ENCODE peak calls at places on chromosomes 5 and 9, in six cellular contexts. One of them, this sample, is unnamed.
A peak's percentile ranks its signal among the peaks of the same experiment; 100 is the strongest.

GRCh38 chr5:120621339-120621738 is 157.2 kb downstream of the PRR16 start:
- DNase-seq in heart left ventricle: no peak
- DNase-seq in spleen: no peak
- DNase-seq in right lobe of liver: no peak
- DNase-seq in Peyer's patch: no peak
- DNase-seq in H54: no peak
- DNase-seq in this sample: no peak

GRCh38 chr9:109974143-109974917 is 194.3 kb downstream of the PALM2AKAP2 start:
- DNase-seq in H54: no peak
- DNase-seq in Peyer's patch: peak; percentile 81
- DNase-seq in heart left ventricle: peak; percentile 46
- DNase-seq in spleen: peak; percentile 80
- DNase-seq in right lobe of liver: peak; percentile 90
- DNase-seq in this sample: no peak

GRCh38 chr9:135926402-135927194 is 19.3 kb upstream of the CAMSAP1 start:
- DNase-seq in heart left ventricle: peak; percentile 29
- DNase-seq in spleen: peak; percentile 83
- DNase-seq in Peyer's patch: no peak
- DNase-seq in H54: peak; percentile 99
- DNase-seq in right lobe of liver: no peak
- DNase-seq in this sample: peak; percentile 90

GRCh38 chr5:6066026-6066425 is 312.3 kb downstream of the MED10 start:
- DNase-seq in Peyer's patch: no peak
- DNase-seq in H54: no peak
- DNase-seq in spleen: no peak
- DNase-seq in heart left ventricle: no peak
- DNase-seq in right lobe of liver: no peak
- DNase-seq in this sample: no peak

GRCh38 chr9:20242767-20243166 is 379.5 kb downstream of the MLLT3 start:
- DNase-seq in right lobe of liver: no peak
- DNase-seq in heart left ventricle: no peak
- DNase-seq in Peyer's patch: no peak
- DNase-seq in H54: no peak
- DNase-seq in spleen: no peak
- DNase-seq in this sample: no peak

GRCh38 chr9:8616419-8616818 is 816.8 kb upstream of the DMAC1 start:
- DNase-seq in spleen: no peak
- DNase-seq in Peyer's patch: no peak
- DNase-seq in heart left ventricle: no peak
- DNase-seq in H54: no peak
- DNase-seq in right lobe of liver: no peak
- DNase-seq in this sample: no peak

GRCh38 chr5:145925803-145926202 is 10.6 kb upstream of the SH3RF2 start:
- DNase-seq in right lobe of liver: no peak
- DNase-seq in Peyer's patch: no peak
- DNase-seq in heart left ventricle: no peak
- DNase-seq in spleen: no peak
- DNase-seq in H54: no peak
- DNase-seq in this sample: no peak

GRCh38 chr9:7370378-7370777 is 429.2 kb downstream of the DMAC1 start:
- DNase-seq in Peyer's patch: no peak
- DNase-seq in right lobe of liver: no peak
- DNase-seq in heart left ventricle: no peak
- DNase-seq in H54: no peak
- DNase-seq in spleen: no peak
- DNase-seq in this sample: no peak

GRCh38 chr5:1926071-1926440 is 43.3 kb upstream of the IRX4 start:
- DNase-seq in right lobe of liver: no peak
- DNase-seq in heart left ventricle: no peak
- DNase-seq in Peyer's patch: peak; percentile 29
- DNase-seq in spleen: no peak
- DNase-seq in H54: no peak
- DNase-seq in this sample: peak; percentile 49

GRCh38 chr9:98709968-98710965 is 1.5 kb upstream of the GABBR2 start:
- DNase-seq in right lobe of liver: no peak
- DNase-seq in Peyer's patch: no peak
- DNase-seq in spleen: no peak
- DNase-seq in H54: peak; percentile 64
- DNase-seq in heart left ventricle: no peak
- DNase-seq in this sample: peak; percentile 50

GRCh38 chr5:84450617-84451414 is 66.1 kb upstream of the EDIL3 start:
- DNase-seq in H54: no peak
- DNase-seq in Peyer's patch: no peak
- DNase-seq in right lobe of liver: no peak
- DNase-seq in heart left ventricle: no peak
- DNase-seq in spleen: no peak
- DNase-seq in this sample: no peak

DNA sequence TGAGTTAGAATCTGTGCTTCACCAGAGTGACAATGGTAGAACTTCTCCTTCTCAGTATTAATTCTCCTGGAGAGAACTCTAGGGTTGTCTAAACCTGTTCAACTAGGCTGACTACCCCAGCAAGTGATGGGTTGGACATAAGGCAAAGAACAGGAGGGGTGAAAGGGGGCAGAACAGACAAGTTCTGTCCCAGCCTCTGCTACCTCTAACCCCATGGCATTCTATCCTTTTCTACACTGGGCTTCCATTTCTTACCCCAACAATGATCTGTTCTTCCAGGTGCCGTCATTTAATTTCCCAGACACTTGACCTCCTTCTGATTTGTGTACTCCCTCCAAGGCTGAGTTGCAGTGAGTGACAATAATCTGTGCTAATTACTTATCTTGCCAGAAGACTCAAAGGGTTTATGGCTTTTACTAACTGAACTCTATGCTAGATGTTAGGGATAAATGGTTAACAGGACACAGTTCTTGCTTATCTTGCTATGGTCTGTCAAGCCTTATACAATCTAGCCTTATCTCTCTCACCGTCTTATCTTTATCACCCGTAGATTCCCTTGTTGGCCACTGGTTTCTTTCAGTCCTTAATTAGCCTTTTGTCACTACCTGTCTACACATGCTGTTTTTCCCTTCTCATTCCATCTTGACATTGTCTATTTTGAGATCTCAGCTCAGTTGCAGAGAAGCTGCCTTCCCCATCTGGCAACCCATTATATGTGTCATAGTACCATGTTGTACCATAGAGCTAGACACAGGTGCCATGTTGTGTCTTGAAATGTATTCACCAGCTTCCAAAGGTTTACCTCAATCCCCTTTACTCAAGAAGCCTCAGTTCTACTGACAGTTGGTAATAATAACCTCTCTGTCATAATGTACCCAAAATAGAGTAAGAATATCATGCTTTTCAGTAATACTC is 10.0 kb upstream of the MATR3 start:
- DNase-seq in spleen: no peak
- DNase-seq in heart left ventricle: no peak
- DNase-seq in Peyer's patch: no peak
- DNase-seq in right lobe of liver: no peak
- DNase-seq in H54: no peak
- DNase-seq in this sample: no peak
- TF ChIP-seq POLR2A in spleen: no peak
- TF ChIP-seq POLR2A in heart left ventricle: no peak
- TF ChIP-seq POLR2A in Peyer's patch: no peak
- TF ChIP-seq POLR2A in right lobe of liver: no peak
- TF ChIP-seq POLR2A in H54: no peak
- TF ChIP-seq POLR2A in this sample: no peak

GRCh38 chr5:88938488-88938887 is 55.5 kb upstream of the MEF2C start:
- DNase-seq in heart left ventricle: no peak
- DNase-seq in H54: no peak
- DNase-seq in right lobe of liver: no peak
- DNase-seq in spleen: no peak
- DNase-seq in Peyer's patch: no peak
- DNase-seq in this sample: no peak
- TF ChIP-seq POLR2A in heart left ventricle: no peak
- TF ChIP-seq POLR2A in H54: no peak
- TF ChIP-seq POLR2A in right lobe of liver: no peak
- TF ChIP-seq POLR2A in spleen: no peak
- TF ChIP-seq POLR2A in Peyer's patch: no peak
- TF ChIP-seq POLR2A in this sample: no peak

DNA sequence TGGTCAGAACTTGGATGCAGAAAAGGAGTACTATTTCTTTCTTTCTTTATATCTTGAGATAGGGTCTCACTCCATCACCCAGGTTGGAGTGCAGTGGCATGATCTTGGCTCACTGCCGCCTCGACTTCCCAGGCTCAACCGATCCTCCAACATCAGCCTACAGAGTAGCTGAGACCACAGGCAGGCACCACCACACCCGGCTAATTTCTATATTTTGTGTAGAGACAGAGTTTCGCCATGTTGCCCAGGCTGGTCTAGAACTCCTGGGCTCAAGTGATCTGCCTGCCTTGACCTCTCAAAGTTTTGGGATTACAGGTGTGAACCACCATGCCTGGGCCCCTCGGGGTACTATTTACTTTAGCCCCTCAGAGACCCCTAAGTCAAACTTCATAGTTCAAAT is 323.4 kb downstream of the TRPM3 start:
- DNase-seq in Peyer's patch: no peak
- DNase-seq in H54: no peak
- DNase-seq in heart left ventricle: no peak
- DNase-seq in right lobe of liver: no peak
- DNase-seq in spleen: no peak
- DNase-seq in this sample: no peak
- TF ChIP-seq POLR2A in Peyer's patch: no peak
- TF ChIP-seq POLR2A in H54: no peak
- TF ChIP-seq POLR2A in heart left ventricle: no peak
- TF ChIP-seq POLR2A in right lobe of liver: no peak
- TF ChIP-seq POLR2A in spleen: no peak
- TF ChIP-seq POLR2A in this sample: no peak

DNA sequence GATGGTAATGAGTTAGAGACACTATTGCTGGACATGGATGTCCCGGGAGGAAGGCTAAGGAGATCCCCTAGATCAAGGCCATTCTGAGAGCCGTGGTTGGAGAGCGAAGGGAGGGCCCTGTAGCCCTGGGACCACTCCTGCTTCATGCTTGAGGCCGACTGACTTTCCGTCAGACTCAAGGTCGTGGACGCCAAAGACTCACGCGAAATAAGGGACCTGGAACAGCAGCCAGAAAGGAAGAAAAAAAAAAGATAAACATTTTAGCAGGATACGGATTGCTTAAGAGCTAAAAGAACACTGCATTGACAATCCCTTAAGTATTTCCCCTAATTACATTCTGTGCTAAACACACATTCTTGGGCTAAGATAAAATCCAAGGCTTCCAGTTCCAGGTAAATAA is 181.2 kb downstream of the GLIS3 start:
- DNase-seq in H54: no peak
- DNase-seq in heart left ventricle: no peak
- DNase-seq in spleen: no peak
- DNase-seq in Peyer's patch: no peak
- DNase-seq in right lobe of liver: no peak
- DNase-seq in this sample: no peak
- TF ChIP-seq POLR2A in H54: no peak
- TF ChIP-seq POLR2A in heart left ventricle: no peak
- TF ChIP-seq POLR2A in spleen: no peak
- TF ChIP-seq POLR2A in Peyer's patch: no peak
- TF ChIP-seq POLR2A in right lobe of liver: no peak
- TF ChIP-seq POLR2A in this sample: no peak

DNA sequence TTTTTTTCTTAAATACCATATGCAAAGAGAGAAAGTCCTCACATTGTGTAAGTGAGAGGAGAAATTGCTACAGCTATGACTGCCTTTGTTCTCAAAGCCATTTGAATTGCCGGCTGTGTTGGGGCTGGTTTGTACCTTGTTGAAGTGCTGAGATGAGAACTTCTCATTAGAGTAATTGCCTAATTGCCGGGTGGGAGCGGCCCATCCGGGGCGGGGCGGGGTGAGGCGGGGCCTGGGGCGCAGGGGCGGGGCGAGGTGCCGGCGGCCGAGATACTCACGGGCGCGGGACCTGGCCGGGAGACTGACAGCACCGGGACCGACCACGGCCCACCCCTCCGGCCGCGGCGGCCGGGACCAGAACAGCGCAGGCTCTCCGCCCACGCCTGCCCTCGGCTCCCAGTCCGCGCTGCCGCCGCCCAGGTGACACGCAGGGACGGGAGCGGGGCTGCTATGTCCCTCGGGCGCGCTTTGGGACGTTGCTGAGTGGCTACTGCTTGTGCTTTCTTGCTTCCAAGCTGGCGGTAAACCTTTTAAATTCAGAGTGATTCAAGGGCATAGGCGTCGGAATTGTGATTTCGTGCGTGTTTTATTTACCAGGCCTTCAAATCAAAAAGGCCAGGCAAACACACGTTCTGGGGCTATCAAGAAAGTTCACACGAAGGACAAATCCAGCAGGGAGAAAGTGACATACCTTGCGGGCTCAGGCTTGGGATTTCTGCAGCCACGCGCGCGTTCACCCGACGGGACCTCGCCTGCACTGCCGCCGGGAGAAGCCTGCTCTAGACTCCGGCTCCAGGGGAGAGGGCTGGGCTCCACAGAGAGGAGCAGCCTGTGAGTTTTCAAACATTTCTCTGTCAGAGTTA is 269.1 kb downstream of the FANCC start:
- DNase-seq in heart left ventricle: peak; percentile 67
- DNase-seq in spleen: peak; percentile 92
- DNase-seq in right lobe of liver: peak; percentile 80
- DNase-seq in H54: peak; percentile 92
- DNase-seq in Peyer's patch: peak; percentile 87
- DNase-seq in this sample: peak; percentile 73
- TF ChIP-seq POLR2A in heart left ventricle: peak; percentile 28
- TF ChIP-seq POLR2A in spleen: no peak
- TF ChIP-seq POLR2A in right lobe of liver: peak; percentile 51
- TF ChIP-seq POLR2A in H54: peak; percentile 54
- TF ChIP-seq POLR2A in Peyer's patch: peak; percentile 73
- TF ChIP-seq POLR2A in this sample: no peak

GRCh38 chr5:174623438-174624019 is 100.9 kb upstream of the MSX2 start:
- DNase-seq in Peyer's patch: no peak
- DNase-seq in H54: no peak
- DNase-seq in heart left ventricle: no peak
- DNase-seq in right lobe of liver: no peak
- DNase-seq in spleen: no peak
- DNase-seq in this sample: no peak

GRCh38 chr5:174625591-174626365 is 98.6 kb upstream of the MSX2 start:
- DNase-seq in H54: no peak
- DNase-seq in spleen: no peak
- DNase-seq in Peyer's patch: no peak
- DNase-seq in heart left ventricle: no peak
- DNase-seq in right lobe of liver: no peak
- DNase-seq in this sample: no peak

GRCh38 chr5:174624754-174625506 is 99.5 kb upstream of the MSX2 start:
- DNase-seq in Peyer's patch: no peak
- DNase-seq in H54: no peak
- DNase-seq in spleen: no peak
- DNase-seq in right lobe of liver: no peak
- DNase-seq in heart left ventricle: no peak
- DNase-seq in this sample: no peak

GRCh38 chr5:174622067-174622466 is 102.3 kb upstream of the MSX2 start:
- DNase-seq in Peyer's patch: no peak
- DNase-seq in spleen: no peak
- DNase-seq in right lobe of liver: no peak
- DNase-seq in H54: no peak
- DNase-seq in heart left ventricle: no peak
- DNase-seq in this sample: no peak

DNA sequence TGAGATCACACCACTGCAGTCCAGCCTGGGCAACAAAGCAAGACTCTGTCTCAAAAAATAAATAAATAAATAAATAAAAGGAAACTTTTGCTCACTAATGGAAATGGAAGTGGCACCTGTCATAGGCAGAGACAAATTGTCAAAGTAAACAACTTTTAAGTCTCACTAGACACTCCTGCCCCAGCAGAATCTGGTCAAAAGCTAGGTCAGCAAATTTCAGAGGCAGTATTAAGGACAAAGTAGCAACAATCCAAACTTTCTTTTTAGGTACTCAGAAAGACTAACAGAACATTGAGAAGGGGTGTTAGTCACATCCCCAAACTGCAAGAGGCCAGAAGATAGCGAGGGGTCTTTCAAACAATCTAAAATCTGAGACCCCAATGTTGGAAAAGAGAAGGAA is 101.4 kb upstream of the MSX2 start:
- DNase-seq in Peyer's patch: no peak
- DNase-seq in H54: no peak
- DNase-seq in right lobe of liver: no peak
- DNase-seq in heart left ventricle: no peak
- DNase-seq in spleen: no peak
- DNase-seq in this sample: no peak
- TF ChIP-seq POLR2A in Peyer's patch: no peak
- TF ChIP-seq POLR2A in H54: no peak
- TF ChIP-seq POLR2A in right lobe of liver: no peak
- TF ChIP-seq POLR2A in heart left ventricle: no peak
- TF ChIP-seq POLR2A in spleen: no peak
- TF ChIP-seq POLR2A in this sample: no peak